ENCODE peak calls at places on chromosomes 4 and X, in seven cellular contexts. P, R, N, Y, M, O and I are unnamed samples.

GRCh38 chr4:75564023-75564422 is 8.2 kb downstream of the ODAPH start:
- DNase-seq in N (no peak), O (no peak), M (no peak), Y (no peak), P (no peak), R (no peak), I (no peak)

GRCh38 chrX:46577116-46578005 is 3.8 kb downstream of the CHST7 start:
- DNase-seq in R (no peak), O (no peak), P (no peak), Y (no peak), M (no peak), N (no peak), I (no peak)

GRCh38 chr4:108146346-108146745 is 22.4 kb downstream of the LEF1 start:
- DNase-seq in Y (no peak), M (no peak), O (no peak), N (no peak), P (no peak), R (no peak), I (no peak)

GRCh38 chr4:1208970-1209704 is 36.8 kb upstream of the SPON2 start:
- DNase-seq in O (no peak), N (no peak), M (no peak), P (no peak), Y (no peak), R (no peak), I (no peak)

GRCh38 chr4:82181789-82182188 is 192.0 kb downstream of the HNRNPD start:
- DNase-seq in M (no peak), O (no peak), N (no peak), R (no peak), Y (no peak), P (no peak), I (no peak)

GRCh38 chr4:98873059-98873458 is 55.9 kb downstream of the EIF4E start:
- DNase-seq in R (no peak), Y (no peak), N (no peak), M (no peak), P (no peak), O (peak; percentile 12), I (no peak)

GRCh38 chr4:94961420-94961819 is 203.7 kb downstream of the BMPR1B start:
- DNase-seq in N (no peak), O (no peak), P (no peak), Y (no peak), M (no peak), R (no peak), I (no peak)

GRCh38 chrX:15663439-15663838 is 1.2 kb downstream of the CLTRN start:
- DNase-seq in R (no peak), M (no peak), N (no peak), O (no peak), P (no peak), Y (no peak), I (no peak)

GRCh38 chr4:110793890-110794588 is 171.2 kb upstream of the PITX2 start:
- DNase-seq in P (no peak), Y (no peak), R (no peak), M (no peak), O (no peak), N (no peak), I (no peak)

GRCh38 chrX:40104649-40105015 is 6.9 kb upstream of the BCOR start:
- DNase-seq in M (no peak), N (no peak), Y (no peak), R (peak; percentile 12), P (peak; percentile 66), O (peak; percentile 70), I (no peak)